ENCODE peak calls at places on chromosome 11, in seven cellular contexts. One of them, this sample, is unnamed.

GRCh38 chr11:79381036-79381435 is 59.8 kb downstream of the TENM4 start:
- DNase-seq in colonic mucosa: no peak
- DNase-seq in lower lobe of right lung: no peak
- DNase-seq in glutamatergic neuron: no peak
- DNase-seq in WTC11: no peak
- DNase-seq in OCI-LY7: no peak
- DNase-seq in AG09319: no peak
- DNase-seq in this sample: no peak

GRCh38 chr11:3803726-3804510 is 4.4 kb upstream of the PGAP2 start:
- DNase-seq in colonic mucosa: no peak
- DNase-seq in glutamatergic neuron: no peak
- DNase-seq in WTC11: no peak
- DNase-seq in OCI-LY7: no peak
- DNase-seq in AG09319: no peak
- DNase-seq in lower lobe of right lung: no peak
- DNase-seq in this sample: no peak

GRCh38 chr11:61974766-61975631 is 7.6 kb upstream of the FTH1 start:
- DNase-seq in lower lobe of right lung: no peak
- DNase-seq in WTC11: no peak
- DNase-seq in AG09319: no peak
- DNase-seq in colonic mucosa: peak; percentile 72
- DNase-seq in glutamatergic neuron: no peak
- DNase-seq in OCI-LY7: no peak
- DNase-seq in this sample: no peak

GRCh38 chr11:86176165-86176884 is 68.2 kb upstream of the EED start:
- DNase-seq in WTC11: no peak
- DNase-seq in AG09319: no peak
- DNase-seq in colonic mucosa: no peak
- DNase-seq in glutamatergic neuron: no peak
- DNase-seq in OCI-LY7: no peak
- DNase-seq in lower lobe of right lung: no peak
- DNase-seq in this sample: peak; percentile 48

GRCh38 chr11:67371549-67372231 is 1.7 kb downstream of the CLCF1 start:
- DNase-seq in glutamatergic neuron: peak; percentile 47
- DNase-seq in WTC11: peak; percentile 48
- DNase-seq in OCI-LY7: peak; percentile 60
- DNase-seq in lower lobe of right lung: peak; percentile 64
- DNase-seq in AG09319: no peak
- DNase-seq in colonic mucosa: peak; percentile 57
- DNase-seq in this sample: peak; percentile 70

GRCh38 chr11:94175545-94175944 is 46.9 kb downstream of the PANX1 start:
- DNase-seq in glutamatergic neuron: no peak
- DNase-seq in WTC11: no peak
- DNase-seq in OCI-LY7: no peak
- DNase-seq in colonic mucosa: no peak
- DNase-seq in AG09319: peak; percentile 76
- DNase-seq in lower lobe of right lung: no peak
- DNase-seq in this sample: no peak

GRCh38 chr11:126969865-126970479 is 30.6 kb downstream of the KIRREL3 start:
- DNase-seq in AG09319: no peak
- DNase-seq in WTC11: peak; percentile 33
- DNase-seq in lower lobe of right lung: no peak
- DNase-seq in colonic mucosa: no peak
- DNase-seq in glutamatergic neuron: peak; percentile 34
- DNase-seq in OCI-LY7: no peak
- DNase-seq in this sample: no peak

GRCh38 chr11:36431429-36432092 is 78.5 kb downstream of the TRAF6 start:
- DNase-seq in AG09319: peak; percentile 58
- DNase-seq in OCI-LY7: no peak
- DNase-seq in WTC11: no peak
- DNase-seq in lower lobe of right lung: no peak
- DNase-seq in colonic mucosa: no peak
- DNase-seq in glutamatergic neuron: no peak
- DNase-seq in this sample: no peak

GRCh38 chr11:11862995-11863394 is 21.2 kb downstream of the USP47 start:
- DNase-seq in glutamatergic neuron: no peak
- DNase-seq in lower lobe of right lung: no peak
- DNase-seq in OCI-LY7: no peak
- DNase-seq in WTC11: no peak
- DNase-seq in AG09319: no peak
- DNase-seq in colonic mucosa: no peak
- DNase-seq in this sample: no peak

GRCh38 chr11:127994736-127995135 is 592.6 kb downstream of the ETS1 start:
- DNase-seq in colonic mucosa: no peak
- DNase-seq in WTC11: no peak
- DNase-seq in glutamatergic neuron: no peak
- DNase-seq in lower lobe of right lung: no peak
- DNase-seq in OCI-LY7: no peak
- DNase-seq in AG09319: no peak
- DNase-seq in this sample: no peak

GRCh38 chr11:68398870-68399865 is 61.4 kb upstream of the PPP6R3 start:
- DNase-seq in glutamatergic neuron: no peak
- DNase-seq in lower lobe of right lung: no peak
- DNase-seq in WTC11: no peak
- DNase-seq in colonic mucosa: no peak
- DNase-seq in AG09319: no peak
- DNase-seq in OCI-LY7: no peak
- DNase-seq in this sample: no peak

GRCh38 chr11:118885831-118886571 is 2.3 kb downstream of the CXCR5 start:
- DNase-seq in WTC11: no peak
- DNase-seq in glutamatergic neuron: no peak
- DNase-seq in OCI-LY7: no peak
- DNase-seq in AG09319: no peak
- DNase-seq in lower lobe of right lung: no peak
- DNase-seq in colonic mucosa: no peak
- DNase-seq in this sample: no peak

GRCh38 chr11:78176605-78177141 is 11.8 kb downstream of the KCTD21 start:
- DNase-seq in glutamatergic neuron: no peak
- DNase-seq in AG09319: no peak
- DNase-seq in colonic mucosa: no peak
- DNase-seq in OCI-LY7: no peak
- DNase-seq in lower lobe of right lung: no peak
- DNase-seq in WTC11: no peak
- DNase-seq in this sample: no peak

GRCh38 chr11:92954003-92954402 is 15.4 kb upstream of the MTNR1B start:
- DNase-seq in colonic mucosa: no peak
- DNase-seq in WTC11: no peak
- DNase-seq in lower lobe of right lung: no peak
- DNase-seq in glutamatergic neuron: no peak
- DNase-seq in OCI-LY7: no peak
- DNase-seq in AG09319: no peak
- DNase-seq in this sample: no peak

GRCh38 chr11:88484873-88485621 is 147.5 kb upstream of the CTSC start:
- DNase-seq in lower lobe of right lung: peak; percentile 45
- DNase-seq in colonic mucosa: peak; percentile 39
- DNase-seq in glutamatergic neuron: peak; percentile 42
- DNase-seq in WTC11: peak; percentile 53
- DNase-seq in OCI-LY7: peak; percentile 55
- DNase-seq in AG09319: no peak
- DNase-seq in this sample: peak; percentile 62

GRCh38 chr11:122020902-122021301 is 95.1 kb downstream of the BLID start:
- DNase-seq in OCI-LY7: peak; percentile 4
- DNase-seq in lower lobe of right lung: no peak
- DNase-seq in colonic mucosa: no peak
- DNase-seq in glutamatergic neuron: peak; percentile 18
- DNase-seq in AG09319: no peak
- DNase-seq in WTC11: no peak
- DNase-seq in this sample: no peak

GRCh38 chr11:34522188-34522587 is 8.6 kb upstream of the ELF5 start:
- DNase-seq in OCI-LY7: no peak
- DNase-seq in glutamatergic neuron: no peak
- DNase-seq in AG09319: no peak
- DNase-seq in colonic mucosa: no peak
- DNase-seq in lower lobe of right lung: no peak
- DNase-seq in WTC11: no peak
- DNase-seq in this sample: no peak

GRCh38 chr11:91374794-91375193 is 849.8 kb upstream of the FAT3 start:
- DNase-seq in WTC11: no peak
- DNase-seq in AG09319: no peak
- DNase-seq in lower lobe of right lung: no peak
- DNase-seq in glutamatergic neuron: no peak
- DNase-seq in OCI-LY7: no peak
- DNase-seq in colonic mucosa: no peak
- DNase-seq in this sample: no peak

DNA sequence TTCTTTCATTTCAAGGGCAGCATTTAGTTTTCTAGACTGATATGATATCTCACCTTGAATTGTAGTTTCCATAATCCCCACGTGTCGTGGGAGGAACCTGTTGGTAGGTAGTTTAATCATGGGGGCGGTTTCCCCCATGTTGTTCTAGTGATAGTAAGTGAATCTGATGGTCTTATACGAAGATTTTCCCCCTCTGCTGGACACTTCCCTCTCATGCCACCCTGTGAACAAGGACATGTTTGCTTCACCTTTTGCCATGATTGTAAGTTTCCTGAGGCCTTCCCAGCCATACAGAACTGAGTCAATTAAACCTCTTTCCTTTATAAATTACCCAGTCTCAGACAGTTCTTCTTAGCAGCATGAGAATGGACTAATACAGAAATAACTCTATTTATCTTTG is 851.1 kb upstream of the FAT3 start:
- DNase-seq in WTC11: peak; percentile 9
- DNase-seq in OCI-LY7: no peak
- DNase-seq in lower lobe of right lung: no peak
- DNase-seq in glutamatergic neuron: no peak
- DNase-seq in AG09319: no peak
- DNase-seq in colonic mucosa: no peak
- DNase-seq in this sample: no peak
- TF ChIP-seq CTCF in WTC11: no peak
- TF ChIP-seq CTCF in OCI-LY7: no peak
- TF ChIP-seq CTCF in lower lobe of right lung: no peak
- TF ChIP-seq CTCF in glutamatergic neuron: peak; percentile 23
- TF ChIP-seq CTCF in AG09319: no peak
- TF ChIP-seq CTCF in colonic mucosa: no peak
- TF ChIP-seq CTCF in this sample: no peak

GRCh38 chr11:109423860-109424190 is 1.8 kb downstream of the C11orf87 start:
- DNase-seq in OCI-LY7: no peak
- DNase-seq in lower lobe of right lung: no peak
- DNase-seq in AG09319: no peak
- DNase-seq in colonic mucosa: no peak
- DNase-seq in glutamatergic neuron: peak; percentile 17
- DNase-seq in WTC11: peak; percentile 10
- DNase-seq in this sample: no peak

GRCh38 chr11:109423114-109423859 is 1.3 kb downstream of the C11orf87 start:
- DNase-seq in OCI-LY7: no peak
- DNase-seq in glutamatergic neuron: peak; percentile 48
- DNase-seq in colonic mucosa: no peak
- DNase-seq in WTC11: peak; percentile 44
- DNase-seq in lower lobe of right lung: no peak
- DNase-seq in AG09319: no peak
- DNase-seq in this sample: peak; percentile 26

GRCh38 chr11:109425554-109425953 is 3.6 kb downstream of the C11orf87 start:
- DNase-seq in AG09319: no peak
- DNase-seq in glutamatergic neuron: no peak
- DNase-seq in OCI-LY7: no peak
- DNase-seq in WTC11: no peak
- DNase-seq in colonic mucosa: no peak
- DNase-seq in lower lobe of right lung: no peak
- DNase-seq in this sample: no peak

GRCh38 chr11:109424893-109425292 is 2.9 kb downstream of the C11orf87 start:
- DNase-seq in lower lobe of right lung: peak; percentile 47
- DNase-seq in colonic mucosa: peak; percentile 27
- DNase-seq in WTC11: peak; percentile 89
- DNase-seq in OCI-LY7: peak; percentile 2
- DNase-seq in glutamatergic neuron: no peak
- DNase-seq in AG09319: no peak
- DNase-seq in this sample: peak; percentile 15

DNA sequence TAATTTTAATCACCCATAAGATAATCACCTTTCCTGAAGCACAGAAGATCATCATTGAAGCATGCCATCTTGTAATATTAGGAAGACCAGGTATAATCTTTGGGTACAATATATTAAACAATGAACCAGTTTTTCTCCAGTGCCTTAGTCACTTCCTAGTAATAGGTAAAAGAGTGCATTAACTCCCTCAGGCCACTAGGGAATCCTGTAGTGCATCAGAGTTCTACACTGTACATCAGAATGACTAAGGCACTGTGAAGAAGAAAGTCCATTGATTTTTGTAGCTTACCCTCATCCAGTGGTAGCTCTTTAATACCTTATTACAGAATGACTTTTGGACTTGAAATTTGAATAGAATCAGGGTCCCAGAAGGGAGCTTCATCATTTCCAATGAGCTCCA is 4.5 kb downstream of the C11orf87 start:
- DNase-seq in AG09319: no peak
- DNase-seq in glutamatergic neuron: no peak
- DNase-seq in colonic mucosa: no peak
- DNase-seq in lower lobe of right lung: no peak
- DNase-seq in WTC11: no peak
- DNase-seq in OCI-LY7: no peak
- DNase-seq in this sample: no peak
- TF ChIP-seq CTCF in AG09319: no peak
- TF ChIP-seq CTCF in glutamatergic neuron: peak; percentile 55
- TF ChIP-seq CTCF in colonic mucosa: no peak
- TF ChIP-seq CTCF in lower lobe of right lung: no peak
- TF ChIP-seq CTCF in WTC11: no peak
- TF ChIP-seq CTCF in OCI-LY7: peak; percentile 45
- TF ChIP-seq CTCF in this sample: no peak

GRCh38 chr11:69909561-69910518 is 90.6 kb upstream of the FGF3 start:
- DNase-seq in colonic mucosa: no peak
- DNase-seq in AG09319: no peak
- DNase-seq in lower lobe of right lung: peak; percentile 34
- DNase-seq in glutamatergic neuron: peak; percentile 33
- DNase-seq in WTC11: peak; percentile 54
- DNase-seq in OCI-LY7: peak; percentile 35
- DNase-seq in this sample: peak; percentile 69
- TF ChIP-seq CTCF in colonic mucosa: peak; percentile 47
- TF ChIP-seq CTCF in AG09319: peak; percentile 62
- TF ChIP-seq CTCF in lower lobe of right lung: peak; percentile 61
- TF ChIP-seq CTCF in glutamatergic neuron: peak; percentile 74
- TF ChIP-seq CTCF in WTC11: peak; percentile 75
- TF ChIP-seq CTCF in OCI-LY7: peak; percentile 82
- TF ChIP-seq CTCF in this sample: peak; percentile 45

DNA sequence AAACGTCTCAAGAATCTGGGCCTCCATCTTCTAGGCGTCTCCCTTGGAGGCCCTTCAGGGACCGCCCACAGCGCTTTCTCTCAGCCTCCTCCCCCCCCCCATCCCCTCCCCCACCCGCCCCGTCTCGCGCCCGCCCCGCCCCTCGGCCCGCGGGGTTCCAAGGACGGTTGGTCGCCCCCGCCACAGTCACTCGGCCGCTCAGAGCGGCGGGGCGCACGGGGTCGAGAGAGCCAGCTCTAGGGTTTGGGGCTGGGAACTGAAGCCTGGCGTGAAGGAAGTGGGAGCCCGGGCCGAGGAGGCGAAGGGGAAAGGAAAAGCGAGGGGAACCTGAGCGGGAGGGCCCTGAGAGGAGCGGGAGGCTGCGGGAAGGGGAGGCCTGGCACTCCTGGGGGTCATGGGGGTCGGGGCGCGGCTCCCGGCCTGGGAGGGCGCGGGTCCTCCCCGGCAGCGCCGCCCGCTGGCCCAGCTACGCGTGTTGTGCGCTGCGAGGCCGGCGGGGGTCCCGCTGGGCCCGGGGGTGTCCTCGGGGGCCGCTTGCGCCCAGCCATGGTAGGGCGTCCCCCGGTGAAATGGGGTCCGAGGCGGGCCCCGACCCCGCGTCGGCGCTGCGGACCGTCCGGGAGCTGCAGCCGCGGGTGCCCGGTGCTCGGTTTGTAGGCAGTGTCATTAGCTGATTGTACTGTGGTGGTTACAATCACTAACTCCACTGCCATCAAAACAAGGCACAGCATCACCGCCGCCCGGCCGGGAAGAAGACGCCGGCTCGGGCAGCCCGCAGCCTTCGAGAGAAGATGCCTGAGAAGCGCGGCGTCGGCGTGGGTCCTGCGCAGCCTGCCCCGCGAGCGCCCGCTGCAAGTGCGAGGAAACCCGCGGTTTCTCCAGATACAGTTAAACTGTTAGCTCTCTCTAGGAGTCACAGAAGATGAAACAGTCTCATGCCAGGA is at the start of gene BTG4:
- DNase-seq in AG09319: no peak
- DNase-seq in glutamatergic neuron: peak; percentile 65
- DNase-seq in colonic mucosa: no peak
- DNase-seq in WTC11: peak; percentile 58
- DNase-seq in OCI-LY7: no peak
- DNase-seq in lower lobe of right lung: peak; percentile 45
- DNase-seq in this sample: peak; percentile 43
- TF ChIP-seq CTCF in AG09319: no peak
- TF ChIP-seq CTCF in glutamatergic neuron: no peak
- TF ChIP-seq CTCF in colonic mucosa: no peak
- TF ChIP-seq CTCF in WTC11: no peak
- TF ChIP-seq CTCF in OCI-LY7: no peak
- TF ChIP-seq CTCF in lower lobe of right lung: no peak
- TF ChIP-seq CTCF in this sample: no peak